ENCODE peak calls at places on chromosomes 2 and 18, in nine cellular contexts. R is tibial artery, Q is uterus, K is tibial nerve, U is H7, Z is thoracic aorta, G is SK-N-SH, J is fibroblast of mammary gland, S is testis. Y is an unnamed sample.
A peak's percentile ranks its signal among the peaks of the same experiment; 100 is the strongest.

GRCh38 chr2:11388262-11389047 is 44.0 kb upstream of the ROCK2 start:
- DNase-seq in J (no peak), S (no peak), G (no peak), K (no peak), U (no peak), R (no peak), Z (no peak), Q (no peak), Y (no peak)

GRCh38 chr2:70855679-70856078 is 20.1 kb upstream of the CD207 start:
- DNase-seq in Z (no peak), J (peak; percentile 46), S (no peak), K (no peak), U (no peak), R (no peak), Q (no peak), G (no peak), Y (no peak)

GRCh38 chr2:27636766-27637165 is 7.9 kb downstream of the GPN1 start:
- DNase-seq in S (no peak), G (no peak), K (no peak), J (peak; percentile 59), Q (no peak), Z (no peak), R (no peak), U (no peak), Y (no peak)

GRCh38 chr2:134087371-134087921 is 166.4 kb upstream of the MGAT5 start:
- DNase-seq in K (no peak), U (peak; percentile 60), J (no peak), S (no peak), R (no peak), Q (no peak), Z (no peak), G (no peak), Y (no peak)

GRCh38 chr2:197705912-197706838 is 1.0 kb downstream of the MARS2 start:
- DNase-seq in G (peak; percentile 37), R (no peak), S (no peak), U (peak; percentile 13), J (peak; percentile 29), K (no peak), Q (no peak), Z (no peak), Y (no peak)

GRCh38 chr2:29829841-29830240 is 91.5 kb downstream of the ALK start:
- DNase-seq in R (no peak), K (no peak), J (no peak), Q (no peak), G (no peak), Z (no peak), U (no peak), S (no peak), Y (no peak)

GRCh38 chr2:118013724-118014491 is at the start of gene CCDC93:
- DNase-seq in K (peak; percentile 43), G (peak; percentile 99), U (peak; percentile 99), S (peak; percentile 79), R (peak; percentile 63), Q (peak; percentile 86), Z (peak; percentile 9), J (peak; percentile 71), Y (peak; percentile 24)

GRCh38 chr18:6614952-6615351 is 114.6 kb upstream of the ARHGAP28 start:
- DNase-seq in K (no peak), J (no peak), G (no peak), Q (no peak), Z (no peak), R (no peak), U (no peak), S (no peak), Y (no peak)

GRCh38 chr2:3101016-3101703 is 276.5 kb downstream of the EIPR1 start:
- DNase-seq in K (no peak), Q (no peak), R (no peak), G (peak; percentile 93), Z (no peak), J (no peak), U (no peak), S (no peak), Y (no peak)

GRCh38 chr2:203669820-203670219 is 36.6 kb upstream of the CD28 start:
- DNase-seq in S (no peak), J (no peak), K (no peak), R (no peak), U (no peak), Z (no peak), Q (no peak), G (no peak), Y (no peak)

GRCh38 chr2:26652361-26653041 is 11.3 kb upstream of the CIB4 start:
- DNase-seq in G (peak; percentile 92), K (peak; percentile 16), U (no peak), Z (no peak), Q (peak; percentile 51), J (peak; percentile 80), R (no peak), S (peak; percentile 17), Y (no peak)

GRCh38 chr2:43269074-43269572 is 42.7 kb upstream of the ZFP36L2 start:
- DNase-seq in Q (peak; percentile 78), K (peak; percentile 81), G (peak; percentile 77), J (peak; percentile 100), Z (peak; percentile 78), S (peak; percentile 87), R (peak; percentile 95), U (peak; percentile 43), Y (peak; percentile 95)

GRCh38 chr18:11398625-11399024 is 210.8 kb upstream of the SLC35G4 start:
- DNase-seq in R (no peak), S (no peak), Q (no peak), Z (no peak), K (no peak), G (no peak), J (peak; percentile 13), U (no peak), Y (no peak)

GRCh38 chr18:58257461-58257860 is 213.4 kb downstream of the NEDD4L start:
- DNase-seq in K (no peak), G (no peak), S (no peak), J (peak; percentile 15), Z (no peak), U (no peak), R (no peak), Q (no peak), Y (no peak)

GRCh38 chr2:128628206-128628605 is 309.5 kb upstream of the HS6ST1 start:
- DNase-seq in S (no peak), U (no peak), G (no peak), J (no peak), Q (peak; percentile 9), Z (no peak), R (no peak), K (no peak), Y (no peak)

DNA sequence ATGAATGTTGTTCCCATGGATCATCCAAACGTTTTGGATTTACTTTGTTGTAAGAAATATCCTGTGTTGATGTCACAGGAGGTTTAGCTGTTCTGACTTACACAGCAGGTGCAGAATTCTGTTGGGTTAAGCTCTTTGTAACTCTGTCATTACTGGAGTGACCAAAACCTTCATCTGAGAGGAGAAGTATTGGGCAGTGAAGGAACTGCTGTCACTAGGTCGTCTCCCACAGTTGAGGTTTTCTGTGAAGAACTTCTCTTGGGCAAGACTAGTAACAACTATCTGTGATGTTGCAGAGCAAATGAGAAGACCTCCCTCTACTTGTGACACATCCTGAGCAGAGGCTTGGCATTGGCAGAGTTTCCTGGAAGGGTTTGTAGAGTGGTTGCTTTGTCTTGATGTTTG is 2.9 kb downstream of the SPTBN1 start:
- DNase-seq in Q (no peak), J (peak; percentile 80), U (no peak), R (no peak), K (peak; percentile 53), G (no peak), S (no peak), Z (no peak), Y (no peak)
- H3K4me3 ChIP-seq in Q (no peak overlapping the region), J (no peak overlapping the region), U (no peak overlapping the region), R (peak overlapping the region; percentile 96), K (peak overlapping the region; percentile 86), G (no peak overlapping the region), S (peak overlapping the region; percentile 93), Z (peak overlapping the region; percentile 82), Y (peak overlapping the region; percentile 96)

GRCh38 chr2:176160251-176161040 is 3.3 kb downstream of the HOXD3 start:
- DNase-seq in K (no peak), Q (no peak), Z (no peak), G (no peak), J (peak; percentile 30), R (no peak), U (peak; percentile 71), S (no peak), Y (no peak)
- H3K4me3 ChIP-seq in K (peak overlapping the region; percentile 36), Q (peak overlapping the region; percentile 20), Z (peak overlapping the region; percentile 44), G (no peak overlapping the region), J (peak overlapping the region; percentile 20), R (peak overlapping the region; percentile 28), U (no peak overlapping the region), S (peak overlapping the region; percentile 31), Y (peak overlapping the region; percentile 62)

GRCh38 chr2:101847661-101848339 is 144.0 kb upstream of the IL1R2 start:
- DNase-seq in Q (no peak), K (no peak), G (no peak), R (no peak), U (no peak), S (no peak), J (peak; percentile 33), Z (no peak), Y (no peak)
- H3K4me3 ChIP-seq in Q (no peak overlapping the region), K (no peak overlapping the region), G (no peak overlapping the region), R (no peak overlapping the region), U (no peak overlapping the region), S (no peak overlapping the region), J (no peak overlapping the region), Z (no peak overlapping the region), Y (no peak overlapping the region)

GRCh38 chr2:36562245-36562644 is 35.7 kb downstream of the FEZ2 start:
- DNase-seq in K (no peak), Q (no peak), J (peak; percentile 61), R (no peak), G (no peak), U (no peak), Z (no peak), S (no peak), Y (no peak)
- H3K4me3 ChIP-seq in K (no peak overlapping the region), Q (no peak overlapping the region), J (no peak overlapping the region), R (no peak overlapping the region), G (no peak overlapping the region), U (no peak overlapping the region), Z (no peak overlapping the region), S (no peak overlapping the region), Y (no peak overlapping the region)

GRCh38 chr2:49270091-49270490 is 115.8 kb upstream of the FSHR start:
- DNase-seq in S (no peak), J (no peak), U (no peak), G (no peak), Q (no peak), R (no peak), K (no peak), Z (no peak), Y (no peak)
- H3K4me3 ChIP-seq in S (no peak overlapping the region), J (no peak overlapping the region), U (no peak overlapping the region), G (no peak overlapping the region), Q (no peak overlapping the region), R (no peak overlapping the region), K (no peak overlapping the region), Z (no peak overlapping the region), Y (no peak overlapping the region)

GRCh38 chr2:6773694-6774044 is 92.0 kb downstream of the CMPK2 start:
- DNase-seq in U (no peak), K (no peak), S (no peak), R (no peak), Q (no peak), Z (no peak), G (no peak), J (no peak), Y (no peak)
- H3K4me3 ChIP-seq in U (no peak overlapping the region), K (no peak overlapping the region), S (no peak overlapping the region), R (no peak overlapping the region), Q (no peak overlapping the region), Z (no peak overlapping the region), G (no peak overlapping the region), J (no peak overlapping the region), Y (no peak overlapping the region)

Y was measured in ascending aorta.